ENCODE peak calls at places on chromosomes 11 and 22, in ten cellular contexts. U is right atrium auricular region; Q is fibroblast of lung; H is bronchial epithelial cell; G is cardiac fibroblast; L is CD8-positive, alpha-beta T cell; I is PC-3; M is GM23338; A is hepatocyte; E is OCI-LY7. X is an unnamed sample.

GRCh38 chr11:16902182-16902581 is 112.0 kb downstream of the PLEKHA7 start:
- DNase-seq in U (no peak), G (peak), Q (no peak), L (no peak), E (no peak), M (no peak), A (no peak), I (peak), H (peak), X (no peak)

GRCh38 chr11:57643802-57644201 is 5.9 kb downstream of the YPEL4 start:
- DNase-seq in Q (no peak), G (peak), U (no peak), I (no peak), A (no peak), L (no peak), H (no peak), M (no peak), E (no peak), X (no peak)

GRCh38 chr11:78957481-78958245 is 383.0 kb upstream of the NARS2 start:
- DNase-seq in Q (peak), M (no peak), I (peak), U (no peak), L (no peak), H (peak), E (no peak), G (peak), A (no peak), X (no peak)

GRCh38 chr22:38982008-38982927 is at the start of gene APOBEC3B:
- DNase-seq in H (peak), L (peak), I (peak), M (peak), Q (peak), E (peak), U (peak), A (peak), G (peak), X (peak)

GRCh38 chr22:43377486-43377995 is 34.3 kb upstream of the MPPED1 start:
- DNase-seq in A (no peak), Q (peak), L (no peak), I (no peak), G (no peak), M (no peak), U (no peak), H (no peak), E (no peak), X (peak)

GRCh38 chr11:10450451-10451398 is 4.3 kb upstream of the AMPD3 start:
- DNase-seq in E (no peak), G (no peak), A (peak), Q (peak), I (peak), M (peak), U (no peak), H (peak), L (peak), X (peak)

GRCh38 chr11:62307950-62308349 is 9.1 kb upstream of the SCGB1D4 start:
- DNase-seq in H (no peak), L (no peak), A (no peak), U (no peak), G (no peak), M (no peak), Q (no peak), E (no peak), I (no peak), X (no peak)

GRCh38 chr11:2376751-2377451 is at the start of gene CD81:
- DNase-seq in H (no peak), U (no peak), I (peak), G (peak), A (peak), E (peak), Q (peak), L (peak), M (no peak), X (no peak)

GRCh38 chr11:64539239-64539638 is 51.8 kb upstream of the SLC22A12 start:
- DNase-seq in A (no peak), Q (no peak), M (no peak), I (no peak), L (no peak), G (no peak), E (no peak), U (no peak), H (no peak), X (no peak)

GRCh38 chr22:47586946-47587345 is 824.5 kb downstream of the TBC1D22A start:
- DNase-seq in A (no peak), G (no peak), M (no peak), L (no peak), U (no peak), E (no peak), Q (no peak), I (no peak), H (no peak), X (no peak)

GRCh38 chr11:959608-960007 is 33.9 kb downstream of the AP2A2 start:
- DNase-seq in A (peak), L (no peak), E (no peak), M (no peak), G (no peak), I (no peak), U (no peak), H (no peak), Q (no peak), X (no peak)

GRCh38 chr11:47534707-47535251 is 18.2 kb downstream of the CELF1 start:
- DNase-seq in M (no peak), E (no peak), Q (no peak), H (no peak), A (no peak), G (no peak), L (no peak), I (no peak), U (no peak), X (no peak)

GRCh38 chr11:94513091-94513490 is 830 bp downstream of the C11orf97 start:
- DNase-seq in E (no peak), I (peak), Q (no peak), H (peak), U (no peak), L (no peak), A (peak), G (no peak), M (no peak), X (no peak)

GRCh38 chr22:23099525-23099792 is 29.1 kb downstream of the GNAZ start:
- DNase-seq in A (no peak), I (no peak), Q (no peak), H (no peak), U (no peak), M (no peak), L (no peak), E (no peak), G (no peak), X (no peak)

GRCh38 chr22:23217171-23218052 is 37.1 kb downstream of the BCR start:
- DNase-seq in U (no peak), G (no peak), L (no peak), H (no peak), E (no peak), Q (no peak), M (no peak), I (no peak), A (no peak), X (no peak)

GRCh38 chr11:33445761-33446161 is 188.6 kb downstream of the HIPK3 start:
- DNase-seq in U (no peak), A (no peak), H (no peak), G (peak), L (no peak), M (no peak), E (peak), I (peak), Q (no peak), X (peak)

GRCh38 chr11:6096417-6096816 is 11.1 kb upstream of the OR56B4 start:
- DNase-seq in E (peak), Q (no peak), L (no peak), A (no peak), G (peak), H (no peak), U (no peak), I (no peak), M (no peak), X (no peak)

GRCh38 chr11:111633756-111634362 is 31.6 kb downstream of the SIK2 start:
- DNase-seq in M (no peak), E (no peak), G (peak), I (peak), A (no peak), U (no peak), Q (no peak), L (no peak), H (peak), X (peak)

GRCh38 chr11:9861860-9862725 is 198.2 kb downstream of the SWAP70 start:
- DNase-seq in A (peak), U (no peak), G (peak), Q (peak), H (peak), L (no peak), M (peak), E (peak), I (peak), X (peak)

GRCh38 chr11:10809373-10810199 is 860 bp upstream of the EIF4G2 start:
- DNase-seq in L (no peak), Q (peak), G (peak), M (peak), H (peak), A (no peak), E (peak), U (peak), I (peak), X (peak)

GRCh38 chr11:128937480-128937879 is 5.2 kb downstream of the TP53AIP1 start:
- DNase-seq in Q (no peak), A (no peak), I (no peak), G (peak), H (no peak), L (no peak), M (no peak), E (no peak), U (no peak), X (no peak)

GRCh38 chr11:65288706-65289536 is 25.7 kb upstream of the CDC42EP2 start:
- DNase-seq in E (no peak), U (no peak), Q (peak), H (peak), A (no peak), M (no peak), I (no peak), G (no peak), L (no peak), X (peak)

GRCh38 chr11:34620820-34621792 is at the start of gene EHF:
- DNase-seq in H (peak), Q (no peak), A (peak), U (no peak), M (no peak), G (peak), L (no peak), I (peak), E (no peak), X (no peak)

GRCh38 chr11:71447791-71448256 is 369 bp downstream of the DHCR7 start:
- DNase-seq in H (no peak), G (no peak), U (no peak), L (peak), Q (no peak), A (peak), M (peak), E (peak), I (no peak), X (peak)

GRCh38 chr11:100578966-100579365 is 108.1 kb upstream of the ARHGAP42 start:
- DNase-seq in E (no peak), L (no peak), G (peak), M (peak), A (peak), U (no peak), Q (peak), I (peak), H (peak), X (no peak)

GRCh38 chr22:47634342-47634741 is 871.9 kb downstream of the TBC1D22A start:
- DNase-seq in L (no peak), Q (no peak), E (peak), G (no peak), M (no peak), A (no peak), H (no peak), U (no peak), I (no peak), X (no peak)

GRCh38 chr11:57288771-57289579 is 35.8 kb downstream of the TNKS1BP1 start:
- DNase-seq in U (no peak), L (no peak), E (no peak), I (peak), H (peak), M (peak), A (no peak), Q (peak), G (peak), X (peak)

GRCh38 chr11:121929581-121929980 is 186.4 kb downstream of the BLID start:
- DNase-seq in L (no peak), U (no peak), M (peak), A (peak), H (peak), Q (peak), G (peak), E (no peak), I (peak), X (peak)

GRCh38 chr22:42432020-42432596 is at the start of gene NFAM1:
- DNase-seq in A (no peak), L (no peak), Q (no peak), G (no peak), U (no peak), E (no peak), H (no peak), M (no peak), I (no peak), X (no peak)

GRCh38 chr11:111059726-111060125 is 185.8 kb upstream of the POU2AF2 start:
- DNase-seq in H (peak), U (no peak), Q (no peak), I (peak), A (no peak), L (no peak), M (no peak), E (no peak), G (peak), X (no peak)

GRCh38 chr11:60821827-60822599 is 19.9 kb upstream of the CCDC86 start:
- DNase-seq in H (no peak), Q (no peak), I (no peak), G (no peak), U (no peak), E (peak), L (no peak), A (no peak), M (no peak), X (no peak)
- H3K4me3 ChIP-seq in H (no peak), Q (no peak), I (no peak), G (no peak), U (no peak), E (no peak), L (no peak), A (no peak), M (no peak), X (no peak)

GRCh38 chr22:37292641-37293040 is 10.3 kb downstream of the CYTH4 start:
- DNase-seq in H (no peak), A (no peak), I (no peak), E (no peak), U (no peak), Q (no peak), L (no peak), M (no peak), G (no peak), X (no peak)
- TF ChIP-seq CTCF in H (no peak), A (no peak), I (no peak), E (no peak), U (no peak), Q (no peak), L (no peak), M (no peak), G (no peak), X (no peak)

GRCh38 chr22:31347251-31348008 is 1.3 kb upstream of the PATZ1 start:
- DNase-seq in M (peak), U (no peak), I (peak), E (peak), H (peak), L (peak), A (peak), Q (peak), G (peak), X (peak)
- H3K4me3 ChIP-seq in M (peak), U (peak), I (peak), E (peak), H (peak), L (peak), A (peak), Q (peak), G (peak), X (peak)

GRCh38 chr11:68009391-68010000 is 631 bp upstream of the ALDH3B1 start:
- DNase-seq in I (peak), H (no peak), Q (peak), E (peak), L (no peak), A (no peak), M (peak), U (no peak), G (peak), X (peak)
- TF ChIP-seq CTCF in I (peak), H (no peak), Q (no peak), E (peak), L (no peak), A (peak), M (peak), U (no peak), G (peak), X (peak)

GRCh38 chr11:80167766-80168165 is 726.9 kb upstream of the TENM4 start:
- DNase-seq in I (peak), E (no peak), G (no peak), H (peak), M (peak), U (no peak), A (no peak), Q (no peak), L (no peak), X (peak)

GRCh38 chr11:80162387-80162786 is 721.6 kb upstream of the TENM4 start:
- DNase-seq in U (no peak), L (no peak), H (no peak), I (no peak), M (no peak), A (no peak), Q (peak), G (no peak), E (no peak), X (no peak)

GRCh38 chr11:80165763-80166162 is 724.9 kb upstream of the TENM4 start:
- DNase-seq in E (no peak), H (peak), A (no peak), I (peak), M (no peak), L (no peak), G (peak), U (no peak), Q (no peak), X (peak)

GRCh38 chr11:80163011-80163410 is 722.2 kb upstream of the TENM4 start:
- DNase-seq in H (peak), G (peak), M (no peak), I (peak), A (peak), E (no peak), Q (peak), L (no peak), U (no peak), X (peak)

DNA sequence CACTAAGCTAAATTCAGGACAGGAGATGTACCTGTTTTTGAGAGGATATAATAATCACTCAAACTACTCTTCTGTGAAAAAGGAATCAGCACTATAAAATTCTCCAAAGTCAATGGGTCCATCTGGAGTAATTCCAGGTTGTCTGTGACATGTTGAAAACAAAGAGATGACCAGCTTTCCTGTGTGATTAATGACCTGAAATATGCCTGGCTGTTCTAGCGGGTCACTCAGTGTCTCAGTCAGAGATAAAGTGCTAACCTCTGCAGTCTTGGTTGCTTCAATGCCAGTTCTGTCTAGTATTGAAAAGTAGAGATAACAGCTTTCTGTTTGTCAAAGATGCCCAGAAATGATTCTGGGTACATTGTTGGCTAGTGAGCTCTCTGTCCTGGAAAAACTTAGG is 722.6 kb upstream of the TENM4 start:
- DNase-seq in A (no peak), G (no peak), U (no peak), H (peak), I (peak), E (no peak), Q (no peak), M (no peak), L (no peak), X (no peak)
- H3K4me3 ChIP-seq in A (no peak), G (no peak), U (no peak), H (no peak), I (no peak), E (no peak), Q (no peak), M (no peak), L (no peak), X (no peak)

X was measured in AG10803.